ENCODE peak calls at places on chromosomes 7 and 10, in six cellular contexts. G is HTR-8/SVneo, R is dermis microvascular lymphatic vessel endothelial cell, C is cardiac fibroblast, U is chondrocyte, J is activated T-cell treated with anti-CD3 and anti-CD28 coated beads for 1 hour. K is an unnamed sample.

GRCh38 chr10:95414016-95414830 is 123.4 kb upstream of the PDLIM1 start:
- DNase-seq in G (no peak), R (no peak), C (no peak), U (no peak), J (no peak), K (no peak)

GRCh38 chr7:23907012-23907411 is 197.0 kb downstream of the STK31 start:
- DNase-seq in G (peak; percentile 11), R (no peak), C (peak; percentile 26), U (no peak), J (no peak), K (no peak)

GRCh38 chr7:17371656-17372524 is 73.4 kb downstream of the AHR start:
- DNase-seq in G (peak; percentile 63), R (peak; percentile 10), C (peak; percentile 98), U (no peak), J (no peak), K (peak; percentile 57)

GRCh38 chr10:86355571-86356038 is 11.0 kb downstream of the GRID1 start:
- DNase-seq in G (no peak), R (no peak), C (no peak), U (peak; percentile 65), J (no peak), K (no peak)

GRCh38 chr10:70437721-70438120 is 3.8 kb downstream of the NODAL start:
- DNase-seq in G (no peak), R (no peak), C (no peak), U (no peak), J (no peak), K (no peak)

GRCh38 chr7:45240187-45240776 is 82.7 kb downstream of the RAMP3 start:
- DNase-seq in G (no peak), R (no peak), C (peak; percentile 16), U (no peak), J (no peak), K (no peak)

GRCh38 chr10:66828957-66829356 is 96.9 kb upstream of the LRRTM3 start:
- DNase-seq in G (no peak), R (no peak), C (no peak), U (no peak), J (no peak), K (no peak)

GRCh38 chr10:16063350-16063749 is 203.0 kb upstream of the MINDY3 start:
- DNase-seq in G (no peak), R (no peak), C (no peak), U (no peak), J (no peak), K (no peak)

GRCh38 chr7:30468041-30468440 is 10.5 kb downstream of the NOD1 start:
- DNase-seq in G (no peak), R (no peak), C (no peak), U (no peak), J (no peak), K (no peak)

GRCh38 chr7:33900501-33900900 is 4.8 kb upstream of the BMPER start:
- DNase-seq in G (no peak), R (no peak), C (peak; percentile 57), U (no peak), J (no peak), K (no peak)

GRCh38 chr10:7478727-7479457 is 68.1 kb upstream of the SFMBT2 start:
- DNase-seq in G (no peak), R (no peak), C (no peak), U (no peak), J (no peak), K (no peak)

GRCh38 chr7:155353256-155353897 is 55.7 kb downstream of the INSIG1 start:
- DNase-seq in G (no peak), R (no peak), C (no peak), U (no peak), J (no peak), K (no peak)

GRCh38 chr10:114694062-114694461 is 36.0 kb upstream of the ABLIM1 start:
- DNase-seq in G (no peak), R (no peak), C (no peak), U (no peak), J (no peak), K (no peak)

K was measured in A673.